ENCODE peak calls at places on chromosomes 11 and 22, in six cellular contexts. T is hypothalamus, V is choroid plexus epithelial cell, D is body of pancreas, H is HT-29, X is HEK293T. S is an unnamed sample.

GRCh38 chr11:126748097-126748756 is 252.3 kb downstream of the KIRREL3 start:
- DNase-seq in T (no peak), V (no peak), D (peak), H (peak), X (no peak), S (no peak)

GRCh38 chr11:46537121-46537520 is 56.7 kb downstream of the AMBRA1 start:
- DNase-seq in T (no peak), V (peak), D (no peak), H (peak), X (no peak), S (peak)

GRCh38 chr22:20010307-20011122 is 6.1 kb downstream of the ARVCF start:
- DNase-seq in T (no peak), V (no peak), D (no peak), H (no peak), X (no peak), S (no peak)

GRCh38 chr11:121722431-121723256 is 269.9 kb upstream of the SORL1-AS1 start:
- DNase-seq in T (peak), V (peak), D (peak), H (peak), X (no peak), S (peak)

GRCh38 chr11:76752321-76753175 is 30.6 kb upstream of the TSKU start:
- DNase-seq in T (no peak), V (peak), D (peak), H (no peak), X (no peak), S (peak)

GRCh38 chr11:119419834-119420492 is 3.0 kb downstream of the THY1 start:
- DNase-seq in T (no peak), V (no peak), D (no peak), H (no peak), X (no peak), S (no peak)

GRCh38 chr11:129959687-129960086 is 42.9 kb downstream of the PRDM10 start:
- DNase-seq in T (no peak), V (no peak), D (no peak), H (no peak), X (no peak), S (no peak)

GRCh38 chr11:79055866-79056632 is 384.8 kb downstream of the TENM4 start:
- DNase-seq in T (peak), V (peak), D (peak), H (no peak), X (no peak), S (peak)

GRCh38 chr11:132655187-132655855 is 877.0 kb downstream of the OPCML start:
- DNase-seq in T (no peak), V (no peak), D (no peak), H (no peak), X (no peak), S (no peak)

GRCh38 chr22:37663521-37664140 is 5.1 kb downstream of the PDXP start:
- DNase-seq in T (no peak), V (no peak), D (no peak), H (no peak), X (no peak), S (no peak)

GRCh38 chr11:44028401-44028800 is 19.4 kb upstream of the ACCSL start:
- DNase-seq in T (no peak), V (no peak), D (no peak), H (no peak), X (no peak), S (no peak)

GRCh38 chr11:116927163-116927772 is 89.8 kb upstream of the APOA1 start:
- DNase-seq in T (no peak), V (peak), D (peak), H (peak), X (peak), S (peak)

S was measured in adipocyte.